ENCODE peak calls at places on chromosomes 3 and 15, in eight cellular contexts. H is esophagus squamous epithelium, T is upper lobe of right lung, Q is brain microvascular endothelial cell, M is AG09309, L is GM12864, K is IMR-90, C is BJ. N is an unnamed sample.

GRCh38 chr3:185280572-185281365 is 26.9 kb upstream of the EHHADH start:
- DNase-seq in H (no peak), T (no peak), Q (peak), M (no peak), L (no peak), K (peak), C (no peak), N (no peak)

GRCh38 chr3:62586356-62586755 is 213.0 kb upstream of the FEZF2 start:
- DNase-seq in H (no peak), T (no peak), Q (peak), M (peak), L (no peak), K (peak), C (no peak), N (no peak)

GRCh38 chr3:152038491-152038890 is 165.0 kb downstream of the SUCNR1 start:
- DNase-seq in H (no peak), T (no peak), Q (no peak), M (no peak), L (no peak), K (no peak), C (no peak), N (no peak)

GRCh38 chr3:94615275-94616065 is 552.6 kb downstream of the NSUN3 start:
- DNase-seq in H (no peak), T (no peak), Q (no peak), M (no peak), L (no peak), K (no peak), C (no peak), N (no peak)

GRCh38 chr3:115912372-115912771 is 289.1 kb downstream of the GAP43 start:
- DNase-seq in H (no peak), T (peak), Q (no peak), M (no peak), L (no peak), K (peak), C (no peak), N (no peak)

GRCh38 chr15:58438956-58439355 is 7.2 kb downstream of the LIPC start:
- DNase-seq in H (no peak), T (no peak), Q (peak), M (peak), L (no peak), K (peak), C (no peak), N (no peak)

GRCh38 chr15:35751421-35752133 is 205.6 kb upstream of the DPH6 start:
- DNase-seq in H (no peak), T (no peak), Q (peak), M (peak), L (peak), K (peak), C (no peak), N (no peak)

GRCh38 chr15:101286471-101287114 is 8.5 kb downstream of the SNRPA1 start:
- DNase-seq in H (no peak), T (no peak), Q (no peak), M (no peak), L (no peak), K (no peak), C (no peak), N (no peak)

GRCh38 chr3:116153174-116153573 is 292.1 kb downstream of the LSAMP start:
- DNase-seq in H (no peak), T (no peak), Q (no peak), M (no peak), L (no peak), K (peak), C (no peak), N (no peak)

GRCh38 chr15:73927003-73927475 is 777 bp downstream of the LOXL1 start:
- DNase-seq in H (no peak), T (peak), Q (no peak), M (no peak), L (no peak), K (no peak), C (no peak), N (no peak)

GRCh38 chr3:113552851-113553250 is 20.5 kb downstream of the SIDT1 start:
- DNase-seq in H (no peak), T (no peak), Q (no peak), M (no peak), L (no peak), K (no peak), C (no peak), N (no peak)

GRCh38 chr3:148794357-148794756 is 33.3 kb upstream of the CPB1 start:
- DNase-seq in H (no peak), T (no peak), Q (peak), M (no peak), L (no peak), K (no peak), C (no peak), N (no peak)

GRCh38 chr3:60660026-60660425 is 591.2 kb downstream of the FHIT start:
- DNase-seq in H (no peak), T (no peak), Q (no peak), M (no peak), L (no peak), K (no peak), C (no peak), N (no peak)

GRCh38 chr15:68561146-68561545 is 17.6 kb upstream of the CORO2B start:
- DNase-seq in H (no peak), T (peak), Q (no peak), M (no peak), L (no peak), K (no peak), C (no peak), N (no peak)

GRCh38 chr15:75840659-75841058 is 2.6 kb upstream of the UBE2Q2 start:
- DNase-seq in H (no peak), T (no peak), Q (peak), M (peak), L (no peak), K (peak), C (peak), N (peak)

GRCh38 chr3:46297658-46298423 is 55.6 kb downstream of the CCR3 start:
- DNase-seq in H (no peak), T (no peak), Q (no peak), M (no peak), L (no peak), K (no peak), C (no peak), N (no peak)

GRCh38 chr15:62248277-62248974 is 83.3 kb upstream of the C2CD4B start:
- DNase-seq in H (no peak), T (no peak), Q (no peak), M (no peak), L (no peak), K (peak), C (no peak), N (no peak)

GRCh38 chr15:62241135-62241770 is 76.2 kb upstream of the C2CD4B start:
- DNase-seq in H (no peak), T (no peak), Q (peak), M (no peak), L (no peak), K (no peak), C (no peak), N (no peak)

GRCh38 chr15:62242999-62243398 is 77.9 kb upstream of the C2CD4B start:
- DNase-seq in H (no peak), T (no peak), Q (no peak), M (no peak), L (no peak), K (no peak), C (no peak), N (no peak)

GRCh38 chr15:62240697-62241096 is 75.6 kb upstream of the C2CD4B start:
- DNase-seq in H (no peak), T (no peak), Q (no peak), M (no peak), L (no peak), K (no peak), C (no peak), N (no peak)

DNA sequence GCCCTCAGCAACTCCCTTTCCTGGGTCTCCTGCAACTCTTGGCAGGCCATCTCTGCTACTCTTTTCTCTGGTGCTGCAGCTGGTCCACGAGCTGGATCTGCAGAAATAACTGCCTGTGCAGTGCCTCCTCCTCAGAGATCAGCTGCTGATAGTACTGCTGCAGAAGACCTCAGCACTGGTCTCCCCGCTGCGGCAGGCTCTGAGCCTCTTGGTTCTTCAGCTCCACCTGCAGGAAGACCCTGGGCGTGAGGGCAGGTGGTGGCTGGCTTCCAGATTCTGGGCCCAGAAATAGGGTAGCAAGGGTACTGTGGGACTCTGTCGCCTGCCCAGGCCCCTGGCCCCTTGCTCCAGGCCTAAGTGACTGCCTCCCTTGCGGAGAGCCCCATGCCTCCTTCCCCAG is 79.7 kb upstream of the C2CD4B start:
- DNase-seq in H (no peak), T (no peak), Q (no peak), M (no peak), L (no peak), K (no peak), C (no peak), N (no peak)
- TF ChIP-seq CTCF in H (no peak), T (no peak), Q (no peak), M (no peak), L (no peak), K (no peak), C (no peak), N (no peak)

GRCh38 chr15:41790756-41791546 is 16.7 kb downstream of the MAPKBP1 start:
- DNase-seq in H (no peak), T (no peak), Q (peak), M (no peak), L (no peak), K (peak), C (peak), N (no peak)
- H3K4me3 ChIP-seq in H (no peak), T (no peak), Q (no peak), M (no peak), L (no peak), K (no peak), C (no peak), N (no peak)

DNA sequence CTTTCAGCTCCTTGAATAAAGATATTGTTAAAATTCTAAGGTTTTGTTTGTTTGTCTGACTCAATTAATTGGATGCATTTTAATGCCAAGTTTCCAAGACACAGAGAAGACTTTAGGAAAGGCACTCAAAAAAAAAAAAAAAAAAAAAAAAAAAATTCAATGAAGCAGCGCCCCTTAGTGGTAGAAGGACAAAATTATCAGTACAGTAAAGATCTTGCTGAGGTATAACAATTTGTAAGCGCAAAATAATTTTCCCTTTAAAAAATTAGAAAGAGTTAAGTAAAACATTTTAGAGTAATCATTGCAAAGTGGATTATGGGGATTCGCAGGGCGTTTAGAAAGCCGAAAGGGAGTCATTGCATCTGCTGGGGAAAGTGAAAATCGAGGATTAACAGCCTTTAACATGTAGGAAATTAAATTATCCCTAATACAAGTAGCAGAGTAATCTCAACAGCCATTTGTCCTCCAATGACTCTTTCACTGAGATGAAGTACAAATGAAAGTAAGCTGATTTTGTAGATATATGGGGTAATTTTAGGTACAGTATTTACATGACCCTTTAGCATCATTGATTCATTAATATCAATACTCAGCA is 5.8 kb upstream of the DIS3L start:
- DNase-seq in H (no peak), T (no peak), Q (no peak), M (no peak), L (no peak), K (peak), C (no peak), N (no peak)
- TF ChIP-seq CTCF in H (no peak), T (peak), Q (peak), M (peak), L (peak), K (peak), C (peak), N (peak)

GRCh38 chr3:155555479-155556065 is 189.3 kb downstream of the PLCH1 start:
- DNase-seq in H (no peak), T (no peak), Q (no peak), M (no peak), L (no peak), K (no peak), C (no peak), N (no peak)

GRCh38 chr3:155553800-155554199 is 191.1 kb downstream of the PLCH1 start:
- DNase-seq in H (no peak), T (no peak), Q (no peak), M (no peak), L (peak), K (no peak), C (no peak), N (no peak)

GRCh38 chr3:155554777-155555445 is 190.0 kb downstream of the PLCH1 start:
- DNase-seq in H (no peak), T (no peak), Q (no peak), M (no peak), L (peak), K (no peak), C (no peak), N (no peak)

GRCh38 chr3:155560135-155560534 is 184.7 kb downstream of the PLCH1 start:
- DNase-seq in H (no peak), T (no peak), Q (no peak), M (no peak), L (no peak), K (no peak), C (no peak), N (no peak)

DNA sequence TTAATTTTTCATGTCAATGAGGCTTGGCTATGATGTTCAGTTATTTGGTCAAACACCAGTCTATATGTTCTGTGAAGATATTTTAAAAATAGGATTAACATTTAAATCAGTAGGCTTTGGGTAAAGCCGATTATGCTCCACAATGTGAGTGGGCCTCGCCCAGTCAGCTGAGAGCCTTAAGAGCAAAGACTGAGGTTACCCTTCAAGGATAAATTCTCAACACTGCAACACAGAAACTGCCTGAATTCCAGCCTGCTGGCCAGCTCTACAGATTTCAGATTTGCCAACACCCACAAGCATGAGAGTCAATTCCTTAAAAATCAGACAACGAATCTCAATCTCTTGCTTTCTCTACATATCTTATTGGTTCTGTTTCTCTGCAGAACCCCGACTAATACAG is 188.3 kb downstream of the PLCH1 start:
- DNase-seq in H (no peak), T (no peak), Q (no peak), M (no peak), L (no peak), K (no peak), C (no peak), N (no peak)
- H3K4me3 ChIP-seq in H (no peak), T (no peak), Q (no peak), M (no peak), L (no peak), K (no peak), C (no peak), N (no peak)

GRCh38 chr3:48151807-48152427 is 36.3 kb downstream of the CDC25A start:
- DNase-seq in H (no peak), T (no peak), Q (no peak), M (no peak), L (no peak), K (peak), C (no peak), N (no peak)
- TF ChIP-seq CTCF in H (no peak), T (no peak), Q (no peak), M (no peak), L (no peak), K (no peak), C (no peak), N (no peak)

DNA sequence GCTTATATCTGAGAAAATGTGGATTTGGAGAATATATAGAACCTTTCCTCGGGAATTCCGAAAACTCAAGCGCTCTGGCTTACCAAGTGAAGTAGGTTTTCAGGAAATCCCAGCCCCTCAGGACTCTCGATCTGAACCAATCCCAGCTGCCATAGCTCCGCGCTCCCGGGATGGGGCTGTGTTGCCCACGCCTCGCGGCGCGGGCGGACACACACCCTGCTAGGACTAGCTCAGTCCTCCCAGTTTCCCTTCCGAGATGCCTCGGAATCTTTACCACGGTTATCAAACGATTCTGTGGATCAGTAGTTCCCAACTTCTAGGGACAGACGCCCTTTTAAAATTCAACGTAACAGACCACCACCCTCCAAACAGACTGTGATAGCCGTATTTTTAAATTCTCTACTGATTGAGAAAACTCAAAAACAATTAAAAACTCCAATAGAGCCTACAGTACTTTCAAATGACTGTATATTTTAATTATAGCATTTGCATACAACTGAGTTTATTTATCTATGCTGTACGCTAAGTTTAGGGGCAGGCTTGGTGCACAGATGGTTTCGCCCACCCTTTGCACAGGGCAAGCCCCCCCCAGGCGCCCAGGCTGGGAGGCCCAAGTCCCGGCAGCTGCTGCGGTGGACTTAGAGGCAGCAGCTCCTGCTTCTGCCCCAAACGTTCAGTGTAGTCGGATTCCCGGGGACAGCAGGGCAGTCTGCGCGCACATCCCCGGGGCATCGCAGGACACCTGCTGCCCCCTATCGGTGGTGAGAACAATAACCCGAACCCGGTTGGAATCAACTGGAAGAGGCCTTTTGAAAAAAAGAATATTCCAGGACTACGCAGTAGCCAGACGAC is 52.3 kb downstream of the CCDC54 start:
- DNase-seq in H (peak), T (peak), Q (peak), M (peak), L (no peak), K (peak), C (peak), N (peak)
- H3K4me3 ChIP-seq in H (peak), T (peak), Q (peak), M (peak), L (no peak), K (peak), C (peak), N (peak)

GRCh38 chr3:143835312-143835711 is 13.0 kb downstream of the SLC9A9 start:
- DNase-seq in H (no peak), T (no peak), Q (no peak), M (no peak), L (no peak), K (no peak), C (no peak), N (no peak)
- TF ChIP-seq CTCF in H (no peak), T (no peak), Q (no peak), M (no peak), L (no peak), K (no peak), C (no peak), N (no peak)

DNA sequence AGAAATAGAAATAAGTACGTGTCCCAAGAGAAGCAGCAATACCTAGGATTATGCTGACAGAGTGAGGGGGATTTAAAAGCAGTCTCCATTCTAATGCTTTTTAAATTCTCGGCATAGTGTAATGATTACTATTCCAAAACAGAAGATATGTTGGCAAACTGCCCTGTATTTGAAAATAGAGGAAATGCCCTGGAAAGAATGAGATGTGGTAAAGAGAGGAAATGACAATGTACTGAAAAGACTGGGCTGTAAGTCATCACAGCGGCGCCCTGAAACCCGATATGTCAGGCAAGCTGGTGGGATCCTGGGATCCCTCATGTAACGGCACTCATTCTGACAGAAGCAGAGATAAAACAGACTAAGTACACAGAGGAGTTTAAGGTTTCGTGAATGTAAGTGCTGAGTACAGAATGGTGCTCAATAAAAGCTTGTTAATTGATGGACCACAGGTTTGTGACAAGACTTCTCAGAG is 91.2 kb downstream of the NFKBIZ start:
- DNase-seq in H (no peak), T (peak), Q (peak), M (peak), L (no peak), K (peak), C (peak), N (peak)
- H3K4me3 ChIP-seq in H (no peak), T (no peak), Q (no peak), M (no peak), L (no peak), K (peak), C (no peak), N (no peak)

DNA sequence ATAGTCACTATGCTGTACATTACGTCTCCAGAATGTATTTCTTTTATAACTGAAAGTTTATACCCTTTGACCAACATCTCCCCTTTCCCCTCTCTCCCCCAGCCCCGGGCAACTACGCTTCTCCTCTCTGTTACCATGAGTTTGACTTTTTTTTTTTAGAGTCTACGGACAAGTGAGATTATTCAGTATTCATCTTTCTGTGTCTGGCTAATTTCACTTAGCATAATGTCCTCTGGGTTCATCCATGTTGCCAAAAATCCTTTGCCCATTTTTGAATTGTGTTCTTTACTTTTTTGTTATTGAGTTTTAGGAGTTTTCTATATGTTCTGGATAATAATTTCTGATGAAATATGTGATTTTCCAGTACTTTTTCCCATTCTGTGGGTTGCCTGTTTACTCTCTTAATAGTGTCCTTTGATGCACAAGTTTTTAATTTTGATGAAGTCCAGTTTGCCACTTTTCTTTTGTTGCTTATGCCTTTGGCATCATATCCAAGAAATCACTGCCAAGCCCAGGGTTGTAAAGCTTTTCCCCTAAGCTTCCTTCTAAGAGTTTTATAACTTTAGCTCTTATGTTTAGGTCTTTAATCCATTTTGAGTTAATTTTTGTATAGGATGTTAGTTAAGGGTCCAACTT is 126.7 kb upstream of the NSMCE3 start:
- DNase-seq in H (no peak), T (no peak), Q (no peak), M (no peak), L (no peak), K (no peak), C (no peak), N (no peak)
- TF ChIP-seq CTCF in H (no peak), T (no peak), Q (no peak), M (no peak), L (no peak), K (no peak), C (no peak), N (no peak)

N was measured in AG04449.